ENCODE peak calls at places on chromosomes 6 and 20, in seven cellular contexts. H is psoas muscle, P is kidney, D is pancreas, T is PC-9, O is uterus, Q is A673. U is an unnamed sample. For H3K4me1, the result is how much of the 10 kb centered on the place peaks cover.

GRCh38 chr20:2946988-2947961 is 74.0 kb downstream of the PTPRA start:
- DNase-seq in H (no peak), P (no peak), D (no peak), T (no peak), O (no peak), Q (peak), U (peak)

GRCh38 chr6:95572098-95572497 is 5.2 kb upstream of the MANEA start:
- DNase-seq in H (no peak), P (no peak), D (no peak), T (no peak), O (no peak), Q (peak), U (no peak)

GRCh38 chr20:34069341-34070078 is 42.5 kb downstream of the EIF2S2 start:
- DNase-seq in H (peak), P (no peak), D (peak), T (peak), O (peak), Q (peak), U (peak)

GRCh38 chr6:13641315-13641714 is 26.2 kb downstream of the NOL7 start:
- DNase-seq in H (no peak), P (no peak), D (no peak), T (no peak), O (no peak), Q (no peak), U (no peak)

GRCh38 chr6:127022297-127022696 is 96.2 kb upstream of the RSPO3 start:
- DNase-seq in H (no peak), P (no peak), D (no peak), T (no peak), O (peak), Q (peak), U (peak)

GRCh38 chr6:43951063-43951755 is 176.0 kb downstream of the MRPL14 start:
- DNase-seq in H (peak), P (peak), D (peak), T (peak), O (peak), Q (no peak), U (peak)

GRCh38 chr6:36906539-36906938 is 20.8 kb downstream of the C6orf89 start:
- DNase-seq in H (no peak), P (peak), D (peak), T (no peak), O (no peak), Q (no peak), U (no peak)

GRCh38 chr20:22522701-22523100 is 61.7 kb downstream of the FOXA2 start:
- DNase-seq in H (no peak), P (no peak), D (no peak), T (no peak), O (no peak), Q (no peak), U (no peak)

GRCh38 chr6:119277047-119277446 is 72.5 kb downstream of the MAN1A1 start:
- DNase-seq in H (no peak), P (no peak), D (no peak), T (peak), O (no peak), Q (no peak), U (no peak)

GRCh38 chr6:169168302-169168630 is 85.4 kb downstream of the THBS2 start:
- DNase-seq in H (no peak), P (peak), D (no peak), T (no peak), O (no peak), Q (peak), U (no peak)

GRCh38 chr6:76435174-76435573 is 362.7 kb upstream of the IMPG1 start:
- DNase-seq in H (no peak), P (no peak), D (no peak), T (no peak), O (no peak), Q (no peak), U (no peak)

GRCh38 chr20:62065669-62066338 is at the start of gene TAF4:
- DNase-seq in H (peak), P (peak), D (peak), T (no peak), O (peak), Q (peak), U (peak)

GRCh38 chr6:123091091-123091895 is 95.3 kb downstream of the CLVS2 start:
- DNase-seq in H (peak), P (no peak), D (no peak), T (peak), O (peak), Q (no peak), U (no peak)

GRCh38 chr6:166955121-166955864 is 1.1 kb downstream of the RNASET2 start:
- DNase-seq in H (peak), P (no peak), D (no peak), T (no peak), O (no peak), Q (no peak), U (peak)

GRCh38 chr6:76043690-76044089 is 28.8 kb downstream of the IMPG1 start:
- DNase-seq in H (no peak), P (no peak), D (no peak), T (no peak), O (no peak), Q (no peak), U (no peak)

GRCh38 chr6:160142115-160142715 is 20.6 kb downstream of the SLC22A1 start:
- DNase-seq in H (no peak), P (no peak), D (no peak), T (no peak), O (no peak), Q (no peak), U (no peak)

GRCh38 chr6:19835605-19836004 is 1.6 kb upstream of the ID4 start:
- DNase-seq in H (no peak), P (no peak), D (no peak), T (peak), O (no peak), Q (no peak), U (no peak)

GRCh38 chr20:9068896-9069663 is at the start of gene PLCB4:
- DNase-seq in H (peak), P (peak), D (peak), T (peak), O (peak), Q (peak), U (peak)

GRCh38 chr6:159806021-159806458 is 6.0 kb downstream of the PNLDC1 start:
- DNase-seq in H (no peak), P (no peak), D (no peak), T (no peak), O (no peak), Q (no peak), U (no peak)

GRCh38 chr6:16760536-16761468 is at the start of gene ATXN1:
- DNase-seq in H (peak), P (no peak), D (no peak), T (no peak), O (peak), Q (peak), U (peak)

GRCh38 chr6:81793811-81794210 is 41.3 kb upstream of the TENT5A start:
- DNase-seq in H (no peak), P (no peak), D (no peak), T (no peak), O (no peak), Q (peak), U (no peak)

GRCh38 chr20:41172296-41173140 is 35.2 kb downstream of the PLCG1 start:
- DNase-seq in H (peak), P (peak), D (no peak), T (no peak), O (peak), Q (no peak), U (peak)

GRCh38 chr6:118134257-118134656 is 227.2 kb downstream of the SLC35F1 start:
- DNase-seq in H (no peak), P (no peak), D (no peak), T (no peak), O (no peak), Q (no peak), U (no peak)

GRCh38 chr20:44997171-44997570 is 30.9 kb downstream of the STK4 start:
- DNase-seq in H (no peak), P (no peak), D (no peak), T (no peak), O (no peak), Q (no peak), U (no peak)

GRCh38 chr20:11051146-11051545 is 377.3 kb upstream of the JAG1 start:
- DNase-seq in H (no peak), P (no peak), D (no peak), T (no peak), O (no peak), Q (no peak), U (no peak)

GRCh38 chr6:23963137-23963536 is 162.9 kb upstream of the NRSN1 start:
- DNase-seq in H (no peak), P (no peak), D (no peak), T (no peak), O (no peak), Q (no peak), U (no peak)

GRCh38 chr20:38307371-38308046 is 3.6 kb downstream of the BPI start:
- DNase-seq in H (no peak), P (no peak), D (no peak), T (no peak), O (no peak), Q (no peak), U (no peak)

GRCh38 chr6:158758941-158759479 is 60.2 kb downstream of the EZR start:
- DNase-seq in H (no peak), P (no peak), D (no peak), T (no peak), O (no peak), Q (no peak), U (no peak)

GRCh38 chr6:129889580-129889979 is 28.5 kb upstream of the TMEM244 start:
- DNase-seq in H (no peak), P (no peak), D (no peak), T (peak), O (no peak), Q (peak), U (no peak)

GRCh38 chr6:149335924-149336323 is 18.4 kb downstream of the TAB2 start:
- DNase-seq in H (peak), P (no peak), D (no peak), T (no peak), O (no peak), Q (peak), U (no peak)

GRCh38 chr20:4871486-4871885 is 129.8 kb downstream of the SLC23A2 start:
- DNase-seq in H (no peak), P (no peak), D (no peak), T (no peak), O (no peak), Q (no peak), U (no peak)

GRCh38 chr6:52579006-52579660 is 2.3 kb upstream of the TRAM2 start:
- DNase-seq in H (no peak), P (no peak), D (no peak), T (no peak), O (no peak), Q (no peak), U (no peak)

GRCh38 chr20:8005575-8006366 is 13.8 kb downstream of the TMX4 start:
- DNase-seq in H (no peak), P (no peak), D (no peak), T (no peak), O (no peak), Q (no peak), U (no peak)

GRCh38 chr6:157427969-157428368 is 47.0 kb downstream of the ZDHHC14 start:
- DNase-seq in H (peak), P (no peak), D (no peak), T (no peak), O (no peak), Q (no peak), U (no peak)

DNA sequence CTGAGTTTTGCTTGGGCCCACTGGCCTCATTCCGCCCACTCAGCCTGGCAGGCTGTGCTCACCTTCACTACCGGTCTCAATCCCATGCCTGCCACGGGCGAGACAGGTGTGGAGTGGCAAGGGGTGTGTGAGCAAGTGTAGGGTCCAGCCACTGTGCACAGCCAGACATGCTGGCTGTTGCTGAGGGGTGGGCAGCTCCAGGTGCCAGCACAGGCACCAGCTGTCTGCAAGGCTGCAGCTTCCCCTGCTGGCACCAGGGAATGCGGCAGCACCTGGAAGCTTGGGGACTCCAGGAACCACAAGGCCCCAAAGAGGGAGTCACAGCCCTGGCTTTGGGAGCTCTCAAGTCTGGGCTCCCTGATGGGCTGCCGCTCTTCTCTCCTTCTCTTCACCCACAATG is 372.7 kb downstream of the CBLN4 start:
- DNase-seq in H (no peak), P (no peak), D (no peak), T (no peak), O (no peak), Q (no peak), U (no peak)
- TF ChIP-seq CTCF in H (no peak), P (no peak), D (no peak), T (no peak), O (no peak), Q (no peak), U (no peak)

GRCh38 chr6:109118337-109118736 is 23.0 kb downstream of the CEP57L1 start:
- DNase-seq in H (no peak), P (no peak), D (no peak), T (no peak), O (no peak), Q (no peak), U (no peak)
- H3K4me3 ChIP-seq in H (no peak), P (no peak), D (no peak), T (no peak), O (no peak), Q (no peak), U (no peak)

DNA sequence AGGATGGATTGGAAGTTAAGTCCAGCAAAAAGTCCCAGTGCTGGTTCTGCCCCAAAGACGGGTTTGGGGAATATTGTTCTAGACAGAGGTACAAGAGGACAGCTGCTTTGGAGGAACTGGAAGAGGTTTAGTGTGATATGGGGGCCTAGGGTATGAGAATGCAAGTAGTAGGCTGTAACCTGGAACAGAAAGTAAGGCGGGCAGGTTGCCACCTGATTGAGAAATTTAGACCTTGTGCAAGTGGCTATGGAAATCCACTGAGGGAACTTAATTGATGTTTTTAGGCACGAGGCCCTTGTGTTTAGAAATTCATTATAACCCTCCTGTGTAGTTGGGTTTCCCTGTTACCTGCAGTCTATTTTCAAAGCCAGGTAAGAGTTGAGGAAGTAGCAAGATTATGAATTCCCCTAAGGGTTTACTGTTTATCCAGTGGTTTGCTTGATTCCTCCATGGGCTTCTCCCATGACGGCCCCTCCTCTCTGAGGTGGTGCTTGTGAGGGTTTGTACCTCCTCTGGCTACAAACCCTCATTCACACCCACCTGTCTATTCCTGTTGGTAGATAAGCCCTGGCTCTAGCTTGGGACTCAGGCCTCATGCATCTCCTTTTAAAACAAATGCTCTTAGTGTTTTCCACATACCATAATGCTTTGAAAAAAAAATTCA is 42.0 kb upstream of the BCAS1 start:
- DNase-seq in H (no peak), P (no peak), D (no peak), T (peak), O (peak), Q (no peak), U (no peak)
- H3K4me1 ChIP-seq in H (under half), P (under half), D (under half), T (half or more), O (under half), Q (under half), U (under half)

GRCh38 chr6:11144393-11144829 is 32.9 kb upstream of the ERVFRD-1 start:
- DNase-seq in H (peak), P (peak), D (peak), T (peak), O (peak), Q (peak), U (peak)
- TF ChIP-seq CTCF in H (peak), P (peak), D (peak), T (peak), O (peak), Q (peak), U (peak)

DNA sequence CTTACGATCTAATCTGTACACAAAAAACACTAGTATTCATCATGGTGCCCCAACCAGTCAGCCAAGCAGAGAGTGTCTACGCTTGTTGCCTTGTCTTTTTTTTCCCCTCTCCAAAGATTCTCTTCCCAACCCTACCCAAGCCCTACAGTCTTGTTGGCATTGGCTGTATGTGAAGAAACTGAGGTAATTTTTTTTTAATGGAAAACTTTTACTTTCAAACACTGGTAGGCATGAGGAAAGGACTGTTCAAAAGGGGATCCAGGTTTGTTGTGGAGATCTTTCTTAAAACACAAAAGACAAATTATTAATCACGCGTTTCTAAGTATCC is 89.2 kb upstream of the PRSS16 start:
- DNase-seq in H (no peak), P (no peak), D (no peak), T (no peak), O (no peak), Q (no peak), U (no peak)
- H3K4me3 ChIP-seq in H (no peak), P (no peak), D (peak), T (peak), O (no peak), Q (peak), U (no peak)

DNA sequence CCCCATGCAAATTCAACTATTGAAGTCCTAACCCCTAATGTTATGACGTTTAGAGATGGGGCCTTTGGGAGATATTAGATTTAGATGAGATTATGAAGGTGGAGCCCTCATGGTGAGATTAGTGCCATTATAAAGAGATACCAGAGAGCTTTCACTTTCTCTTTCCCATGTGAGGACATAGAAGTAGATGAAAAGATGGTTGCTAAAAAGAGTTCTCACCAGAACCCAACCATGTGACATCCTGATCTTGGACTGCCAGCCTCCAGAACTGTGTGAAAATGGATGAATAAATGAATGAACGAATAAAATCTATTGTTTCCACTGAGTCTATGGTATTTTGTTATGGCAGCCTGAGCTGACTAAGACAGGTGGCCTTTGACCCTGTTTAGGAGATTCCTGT is 50.6 kb upstream of the FBXO30 start:
- DNase-seq in H (no peak), P (no peak), D (no peak), T (no peak), O (no peak), Q (no peak), U (no peak)
- H3K4me1 ChIP-seq in H (under half), P (under half), D (under half), T (under half), O (under half), Q (under half), U (under half)

GRCh38 chr6:138815797-138816528 is 20.1 kb downstream of the ECT2L start:
- DNase-seq in H (no peak), P (no peak), D (no peak), T (peak), O (no peak), Q (peak), U (no peak)
- TF ChIP-seq CTCF in H (peak), P (peak), D (peak), T (peak), O (peak), Q (peak), U (peak)

DNA sequence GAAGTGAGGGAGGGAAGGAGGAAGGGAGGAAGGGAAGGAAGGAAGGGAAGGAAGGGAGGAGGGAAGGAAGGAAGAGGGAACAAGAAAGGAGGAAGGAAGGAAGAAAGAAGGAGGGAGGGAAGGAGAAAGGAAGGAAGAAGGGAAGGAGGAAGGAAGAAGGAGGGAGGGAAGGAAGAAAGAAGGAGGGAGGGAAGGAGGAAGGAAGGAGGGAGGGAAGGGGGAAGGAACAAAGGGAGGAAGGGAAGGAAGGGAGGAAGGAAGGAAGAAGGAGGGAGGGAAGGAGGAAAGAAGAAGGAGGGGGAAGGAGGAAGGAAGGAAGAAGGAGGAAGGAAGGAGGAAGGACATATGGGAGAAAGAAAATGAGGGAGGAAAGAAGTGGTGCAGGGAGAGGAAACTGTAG is 184.7 kb upstream of the PMEPA1 start:
- DNase-seq in H (no peak), P (no peak), D (no peak), T (no peak), O (no peak), Q (no peak), U (no peak)
- H3K4me3 ChIP-seq in H (no peak), P (no peak), D (no peak), T (no peak), O (no peak), Q (no peak), U (no peak)

DNA sequence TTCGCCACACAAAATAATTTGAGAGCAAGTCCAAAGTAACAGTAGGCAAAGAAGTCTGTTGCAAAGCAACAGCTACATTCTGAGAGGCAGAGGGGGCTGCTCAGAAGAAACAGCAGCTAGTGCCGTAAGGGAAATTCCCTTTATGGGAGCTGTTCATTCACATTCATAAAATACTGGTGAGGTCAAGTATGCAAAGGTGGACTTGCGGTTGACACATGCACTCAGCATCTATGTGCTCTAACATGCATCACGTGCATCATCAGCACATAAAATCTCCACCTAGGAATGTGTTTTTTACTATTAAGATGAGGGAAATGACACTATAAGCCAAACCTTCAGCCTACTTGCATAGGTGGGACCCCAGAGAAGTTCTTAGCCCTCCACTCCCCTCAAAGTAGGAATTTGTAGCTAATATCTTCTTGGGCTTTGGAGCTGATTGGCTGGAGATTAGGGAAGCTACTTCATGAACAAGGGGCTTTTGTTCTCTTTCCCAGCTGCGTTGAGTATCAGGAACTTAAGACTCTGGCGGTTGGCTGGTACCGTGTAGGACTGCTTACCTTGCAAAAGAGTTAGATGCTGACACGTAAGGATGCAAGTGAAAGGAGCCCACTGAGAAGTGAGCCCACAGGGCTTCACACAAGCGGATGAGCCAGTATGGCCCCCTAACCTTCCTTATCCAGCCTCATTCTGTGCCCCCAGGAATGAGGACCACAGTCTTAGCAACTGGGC is 12.4 kb downstream of the CST3 start:
- DNase-seq in H (no peak), P (no peak), D (no peak), T (no peak), O (no peak), Q (no peak), U (peak)
- H3K4me1 ChIP-seq in H (under half), P (under half), D (under half), T (under half), O (under half), Q (under half), U (under half)